ENCODE peak calls at places on chromosomes 6 and 20, in six cellular contexts. Z is MM.1S, F is left ventricle myocardium inferior, I is prostate gland, X is Peyer's patch, N is thoracic aorta. L is an unnamed sample. For H3K9me3, the result is how much of the 10 kb centered on the place peaks cover.

GRCh38 chr20:51513545-51513944 is 29.0 kb downstream of the NFATC2 start:
- DNase-seq in Z (no peak), F (no peak), I (no peak), X (no peak), N (no peak), L (no peak)

GRCh38 chr6:10412948-10413849 is 1.7 kb downstream of the TFAP2A start:
- DNase-seq in Z (peak), F (no peak), I (peak), X (no peak), N (no peak), L (no peak)

GRCh38 chr6:7073810-7074525 is 33.8 kb upstream of the RREB1 start:
- DNase-seq in Z (peak), F (no peak), I (no peak), X (peak), N (no peak), L (no peak)

GRCh38 chr6:100078509-100078908 is 84.5 kb upstream of the MCHR2 start:
- DNase-seq in Z (no peak), F (no peak), I (no peak), X (no peak), N (no peak), L (no peak)

GRCh38 chr20:45311589-45312211 is 3.6 kb upstream of the MATN4 start:
- DNase-seq in Z (peak), F (peak), I (peak), X (peak), N (no peak), L (no peak)

GRCh38 chr6:2684059-2684749 is 66.5 kb downstream of the MYLK4 start:
- DNase-seq in Z (no peak), F (no peak), I (no peak), X (no peak), N (no peak), L (no peak)

GRCh38 chr20:33826270-33826897 is 15.2 kb downstream of the CHMP4B start:
- DNase-seq in Z (no peak), F (no peak), I (peak), X (no peak), N (no peak), L (no peak)

GRCh38 chr6:36124881-36125280 is 5.4 kb upstream of the MAPK13 start:
- DNase-seq in Z (no peak), F (no peak), I (no peak), X (no peak), N (no peak), L (peak)

GRCh38 chr6:156880913-156881312 is 103.7 kb downstream of the ARID1B start:
- DNase-seq in Z (no peak), F (no peak), I (peak), X (no peak), N (no peak), L (no peak)

GRCh38 chr6:34657307-34657978 is 39.1 kb downstream of the ILRUN start:
- DNase-seq in Z (peak), F (no peak), I (peak), X (peak), N (no peak), L (no peak)

GRCh38 chr6:26165261-26165790 is 78.1 kb downstream of the HFE start:
- DNase-seq in Z (no peak), F (no peak), I (no peak), X (no peak), N (no peak), L (no peak)

GRCh38 chr6:90494067-90494773 is 92.7 kb downstream of the MAP3K7 start:
- DNase-seq in Z (no peak), F (no peak), I (no peak), X (no peak), N (no peak), L (no peak)

GRCh38 chr6:104613416-104614001 is 246.2 kb downstream of the HACE1 start:
- DNase-seq in Z (no peak), F (no peak), I (no peak), X (no peak), N (no peak), L (no peak)

GRCh38 chr6:158570681-158570962 is 10.7 kb downstream of the TMEM181 start:
- DNase-seq in Z (no peak), F (no peak), I (no peak), X (no peak), N (no peak), L (peak)

GRCh38 chr6:2964793-2965503 is 6.4 kb downstream of the SERPINB6 start:
- DNase-seq in Z (no peak), F (no peak), I (no peak), X (peak), N (no peak), L (no peak)

GRCh38 chr6:86657192-86657591 is 280.1 kb upstream of the HTR1E start:
- DNase-seq in Z (no peak), F (no peak), I (no peak), X (no peak), N (no peak), L (no peak)

GRCh38 chr6:49919935-49920644 is 43.9 kb downstream of the DEFB114 start:
- DNase-seq in Z (no peak), F (no peak), I (no peak), X (no peak), N (no peak), L (no peak)

GRCh38 chr20:9070304-9070703 is 1.4 kb downstream of the PLCB4 start:
- DNase-seq in Z (no peak), F (no peak), I (no peak), X (no peak), N (no peak), L (no peak)

GRCh38 chr20:4449977-4450715 is 271.6 kb upstream of the PRND start:
- DNase-seq in Z (no peak), F (no peak), I (no peak), X (no peak), N (no peak), L (no peak)

GRCh38 chr6:15523679-15524630 is 138.9 kb downstream of the DTNBP1 start:
- DNase-seq in Z (no peak), F (no peak), I (no peak), X (no peak), N (no peak), L (peak)

GRCh38 chr6:158631678-158632537 is 12.6 kb downstream of the DYNLT1 start:
- DNase-seq in Z (no peak), F (peak), I (no peak), X (peak), N (no peak), L (no peak)

GRCh38 chr20:37505263-37506165 is 15.5 kb upstream of the NNAT start:
- DNase-seq in Z (no peak), F (no peak), I (no peak), X (no peak), N (no peak), L (no peak)

GRCh38 chr6:151502499-151502898 is 8.7 kb downstream of the CCDC170 start:
- DNase-seq in Z (no peak), F (no peak), I (no peak), X (no peak), N (no peak), L (no peak)

GRCh38 chr6:39137235-39137634 is 22.2 kb upstream of the SAYSD1 start:
- DNase-seq in Z (peak), F (no peak), I (no peak), X (peak), N (no peak), L (no peak)

GRCh38 chr6:143126574-143126941 is 65.9 kb downstream of the AIG1 start:
- DNase-seq in Z (no peak), F (no peak), I (no peak), X (no peak), N (no peak), L (no peak)
- H3K9me3 ChIP-seq in Z (under half), F (under half), I (under half), X (under half), N (under half), L (under half)

DNA sequence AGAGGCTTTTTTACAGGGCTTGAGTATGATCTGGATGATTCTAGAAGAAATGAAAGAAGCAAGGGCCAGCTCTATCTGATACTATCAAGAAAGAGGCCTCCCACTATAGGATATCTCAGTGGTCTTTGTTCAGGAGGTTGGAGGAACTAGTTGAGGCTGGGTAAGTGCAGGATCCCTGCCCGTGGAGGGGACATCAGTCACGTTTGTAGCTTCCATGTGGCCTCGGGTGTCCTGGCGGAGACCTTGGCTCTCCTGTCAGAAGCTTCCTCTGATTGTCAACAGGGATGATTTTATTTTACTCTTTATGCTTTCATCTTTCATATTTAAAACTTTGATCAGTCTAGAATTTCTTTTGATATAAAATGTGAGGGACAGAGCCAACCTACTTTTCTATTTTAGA is 86.6 kb downstream of the PHACTR3 start:
- DNase-seq in Z (no peak), F (no peak), I (no peak), X (no peak), N (no peak), L (no peak)
- H3K9me3 ChIP-seq in Z (under half), F (under half), I (under half), X (under half), N (under half), L (under half)

DNA sequence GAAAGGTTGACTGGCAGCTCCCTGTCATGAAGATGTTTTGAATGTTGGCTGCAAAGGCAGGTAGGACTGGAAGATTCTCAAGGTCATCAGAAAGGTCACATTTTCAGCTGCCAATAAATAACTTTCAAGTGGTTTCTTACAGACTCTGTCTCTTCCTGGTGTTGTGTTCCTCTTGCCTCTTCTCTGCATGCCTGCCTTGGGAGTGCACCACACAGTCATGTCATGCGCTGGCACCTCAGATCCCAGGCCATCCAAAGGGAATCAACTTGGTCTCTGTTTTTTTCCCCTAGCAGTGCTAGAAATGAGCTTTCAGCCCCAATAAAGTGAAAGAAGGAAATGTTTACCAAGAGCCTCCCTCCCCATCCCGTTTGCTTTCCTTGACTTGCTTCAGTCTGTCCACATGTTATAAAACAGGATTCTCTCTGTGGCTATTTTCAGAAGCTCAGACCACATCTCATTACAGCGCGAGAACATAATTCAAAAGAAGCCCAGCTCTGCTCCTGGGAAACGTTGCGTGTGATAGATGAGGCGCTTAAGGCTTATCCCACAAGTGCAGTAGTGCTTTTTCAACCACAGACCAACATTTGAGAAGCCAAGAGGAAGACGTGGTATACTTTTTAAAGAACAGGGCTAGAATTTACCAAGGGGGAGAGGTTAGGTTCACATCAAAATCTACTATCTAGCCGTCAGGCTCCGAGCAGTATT is 239.3 kb downstream of the SLC24A3 start:
- DNase-seq in Z (no peak), F (no peak), I (no peak), X (no peak), N (no peak), L (no peak)
- H3K9me3 ChIP-seq in Z (under half), F (under half), I (under half), X (under half), N (under half), L (under half)

DNA sequence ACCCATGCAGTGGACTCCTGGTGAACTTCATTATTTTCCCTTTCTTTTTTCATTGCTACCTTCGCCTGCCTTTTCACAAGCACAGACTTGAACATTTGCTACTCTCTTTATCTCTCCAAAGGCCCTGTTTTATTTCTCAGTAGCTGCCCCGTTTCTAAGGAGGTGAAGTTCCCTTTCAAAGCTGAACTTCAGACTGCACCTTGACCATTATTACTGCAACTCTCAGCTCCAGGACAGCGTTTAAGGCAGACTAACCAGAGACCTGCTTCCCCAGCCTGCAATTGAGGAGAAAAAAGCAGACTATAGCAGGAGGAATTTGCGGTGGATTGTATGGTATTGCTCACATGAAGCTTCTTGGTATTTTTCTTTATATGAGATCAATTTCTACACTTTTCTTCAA is 460.7 kb downstream of the CBLN4 start:
- DNase-seq in Z (no peak), F (no peak), I (no peak), X (no peak), N (no peak), L (no peak)
- H3K9me3 ChIP-seq in Z (under half), F (under half), I (under half), X (under half), N (under half), L (under half)

DNA sequence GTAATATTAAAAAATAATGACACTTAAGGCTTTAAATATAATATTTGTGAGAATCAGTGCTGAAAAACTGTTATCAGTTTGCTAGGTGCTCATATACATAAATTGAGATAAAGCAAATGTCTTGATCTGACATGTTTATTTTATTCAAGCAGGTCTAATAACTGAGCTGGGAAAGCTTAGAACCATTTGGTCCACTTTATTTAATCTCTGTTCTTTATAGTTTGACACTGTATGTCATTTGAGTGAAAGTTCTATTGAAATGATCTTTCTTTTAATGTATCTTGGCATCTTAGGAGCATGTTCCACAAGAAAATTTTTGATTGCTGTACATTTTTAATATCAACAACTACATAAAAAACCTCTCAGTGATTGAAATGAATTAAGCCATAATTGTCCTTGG is 772.0 kb upstream of the NRSN1 start:
- DNase-seq in Z (no peak), F (no peak), I (no peak), X (no peak), N (no peak), L (no peak)
- H3K9me3 ChIP-seq in Z (under half), F (under half), I (under half), X (under half), N (under half), L (under half)

GRCh38 chr6:107578642-107579332 is 88.9 kb downstream of the SOBP start:
- DNase-seq in Z (no peak), F (no peak), I (no peak), X (no peak), N (no peak), L (no peak)

GRCh38 chr6:107574856-107575255 is 84.9 kb downstream of the SOBP start:
- DNase-seq in Z (peak), F (no peak), I (no peak), X (no peak), N (no peak), L (no peak)

GRCh38 chr6:107576852-107577251 is 86.9 kb downstream of the SOBP start:
- DNase-seq in Z (no peak), F (no peak), I (no peak), X (no peak), N (no peak), L (no peak)

GRCh38 chr6:107579413-107579812 is 89.5 kb downstream of the SOBP start:
- DNase-seq in Z (no peak), F (no peak), I (no peak), X (no peak), N (no peak), L (no peak)
- H3K9me3 ChIP-seq in Z (under half), F (under half), I (under half), X (under half), N (under half), L (under half)

GRCh38 chr20:49888341-49889244 is 26.7 kb downstream of the SPATA2 start:
- DNase-seq in Z (peak), F (no peak), I (peak), X (peak), N (no peak), L (peak)

GRCh38 chr20:49889245-49889942 is 25.9 kb downstream of the SPATA2 start:
- DNase-seq in Z (no peak), F (no peak), I (no peak), X (peak), N (no peak), L (no peak)

GRCh38 chr20:49891486-49891885 is 23.8 kb downstream of the SPATA2 start:
- DNase-seq in Z (no peak), F (no peak), I (no peak), X (peak), N (no peak), L (no peak)

GRCh38 chr20:49890651-49891361 is 24.5 kb downstream of the SPATA2 start:
- DNase-seq in Z (no peak), F (peak), I (no peak), X (peak), N (no peak), L (no peak)

DNA sequence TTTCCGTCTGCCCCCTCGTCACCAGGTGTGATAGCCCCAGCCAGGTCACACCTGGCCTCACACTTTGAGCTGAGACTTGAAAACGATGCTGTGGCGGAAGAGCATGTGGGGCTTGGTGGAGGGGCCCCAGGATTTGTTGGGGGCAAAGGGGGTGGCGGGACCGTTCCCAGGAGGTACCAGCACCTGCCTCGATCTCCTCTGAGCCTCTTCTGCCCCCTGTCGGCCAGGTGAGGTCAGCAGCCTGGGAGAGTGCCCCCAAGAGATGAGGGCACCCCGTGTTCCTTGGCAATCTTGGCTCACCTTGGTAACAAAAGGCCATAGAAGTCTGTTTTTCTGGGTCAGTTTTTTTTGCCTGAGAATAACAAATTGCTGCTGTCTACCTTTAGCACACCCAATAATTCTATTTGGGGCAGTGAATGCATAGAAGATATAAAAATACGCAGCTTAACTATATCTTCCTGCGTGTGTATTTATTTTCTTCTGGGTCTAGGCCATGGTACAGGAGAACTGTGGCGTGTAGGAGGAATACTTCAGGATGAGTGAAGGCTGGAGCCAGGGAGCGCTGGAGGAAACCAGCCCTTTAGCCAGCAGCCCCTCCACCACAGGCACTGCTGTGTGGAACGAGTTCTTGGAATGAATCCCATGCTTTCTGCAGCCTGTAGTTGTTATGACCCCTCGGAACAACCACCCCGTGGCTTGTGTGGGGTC is 25.2 kb downstream of the SPATA2 start:
- DNase-seq in Z (no peak), F (no peak), I (no peak), X (peak), N (no peak), L (no peak)
- H3K9me3 ChIP-seq in Z (under half), F (under half), I (under half), X (under half), N (under half), L (under half)

GRCh38 chr20:15339264-15339663 is 1001.9 kb upstream of the FLRT3 start:
- DNase-seq in Z (no peak), F (no peak), I (no peak), X (no peak), N (no peak), L (no peak)
- H3K9me3 ChIP-seq in Z (under half), F (under half), I (under half), X (under half), N (under half), L (under half)

GRCh38 chr6:169965657-169966311 is 214.4 kb downstream of the ERMARD start:
- DNase-seq in Z (no peak), F (no peak), I (no peak), X (peak), N (no peak), L (no peak)
- H3K9me3 ChIP-seq in Z (under half), F (under half), I (under half), X (under half), N (under half), L (under half)